ENCODE peak calls at places on chromosomes 6 and 20, in ten cellular contexts. R is GM20000; V is CD8-positive, alpha-beta T cell; T is GM10248; J is kidney tubule cell; B is natural killer cell; W is CD8-positive, alpha-beta memory T cell; Q is activated naive CD8-positive, alpha-beta T cell treated with anti-CD3 and anti-CD28 coated beads, Interleukin-2, amount 50 U/mL, for 24 hours; O is stimulated activated CD4-positive, alpha-beta T cell treated with anti-CD3 and anti-CD28 coated beads, Interleukin-2, amount 100 ng/mL, for 48 hours; Y is neuronal stem cell. M is an unnamed sample.

GRCh38 chr20:58306421-58307261 is 2.9 kb upstream of the RAB22A start:
- DNase-seq in O (peak; percentile 59), W (peak; percentile 57), J (peak; percentile 99), T (peak; percentile 46), Y (no peak), R (peak; percentile 36), Q (peak; percentile 67), B (peak; percentile 57), V (peak; percentile 73), M (peak; percentile 72)

GRCh38 chr20:20276806-20277530 is 90.9 kb upstream of the INSM1 start:
- DNase-seq in O (no peak), T (no peak), J (no peak), Q (no peak), V (no peak), R (no peak), B (no peak), Y (no peak), W (no peak), M (no peak)

GRCh38 chr20:50286174-50286511 is 95.5 kb downstream of the CEBPB start:
- DNase-seq in T (peak; percentile 42), J (no peak), V (no peak), W (no peak), O (no peak), Q (no peak), Y (no peak), R (no peak), B (no peak), M (no peak)

GRCh38 chr6:151370509-151371078 is 20.8 kb downstream of the ZBTB2 start:
- DNase-seq in R (no peak), W (no peak), J (no peak), Q (no peak), T (no peak), B (no peak), O (no peak), V (no peak), Y (no peak), M (no peak)

GRCh38 chr6:31300797-31301196 is 28.9 kb upstream of the HLA-C start:
- DNase-seq in Q (no peak), Y (no peak), B (no peak), T (no peak), V (no peak), R (no peak), J (peak; percentile 7), W (no peak), O (no peak), M (no peak)

GRCh38 chr20:61580958-61581824 is 329.1 kb downstream of the CDH4 start:
- DNase-seq in R (no peak), B (no peak), W (no peak), J (no peak), Y (no peak), T (no peak), V (no peak), O (no peak), Q (no peak), M (no peak)

GRCh38 chr6:48151142-48151541 is 40.1 kb upstream of the PTCHD4 start:
- DNase-seq in Q (no peak), J (peak; percentile 82), B (no peak), V (no peak), Y (no peak), O (no peak), W (no peak), T (no peak), R (no peak), M (peak; percentile 40)

GRCh38 chr6:26387565-26387964 is 4.7 kb downstream of the BTN2A2 start:
- DNase-seq in B (no peak), Q (no peak), J (no peak), W (no peak), V (no peak), O (no peak), R (no peak), T (no peak), Y (no peak), M (no peak)

GRCh38 chr6:11606287-11606686 is 68.7 kb downstream of the TMEM170B start:
- DNase-seq in V (no peak), R (no peak), O (no peak), J (peak; percentile 73), Y (no peak), Q (no peak), B (no peak), W (no peak), T (no peak), M (no peak)

GRCh38 chr20:57351042-57351783 is at the start of gene RAE1:
- DNase-seq in B (peak; percentile 87), J (peak; percentile 91), V (peak; percentile 89), W (peak; percentile 91), Q (peak; percentile 93), R (peak; percentile 93), O (peak; percentile 85), Y (peak; percentile 83), T (peak; percentile 90), M (peak; percentile 87)

GRCh38 chr20:52047811-52048302 is 143.7 kb downstream of the ZFP64 start:
- DNase-seq in B (peak; percentile 47), J (no peak), W (no peak), O (peak; percentile 35), V (peak; percentile 4), T (no peak), Q (peak; percentile 59), R (peak; percentile 26), Y (no peak), M (no peak)

GRCh38 chr20:59082077-59082740 is 39.6 kb upstream of the PRELID3B start:
- DNase-seq in O (no peak), B (no peak), J (peak; percentile 35), W (no peak), Y (no peak), R (no peak), V (no peak), Q (no peak), T (no peak), M (peak; percentile 88)

GRCh38 chr6:111985202-111985731 is 68.6 kb upstream of the CCN6 start:
- DNase-seq in O (no peak), T (no peak), V (peak; percentile 27), Y (no peak), Q (no peak), R (no peak), J (peak; percentile 98), B (no peak), W (no peak), M (peak; percentile 98)

GRCh38 chr6:48611332-48611731 is 500.3 kb upstream of the PTCHD4 start:
- DNase-seq in Y (no peak), Q (no peak), B (no peak), R (no peak), W (no peak), V (no peak), J (no peak), T (no peak), O (no peak), M (no peak)

GRCh38 chr6:134642217-134642616 is 307.7 kb downstream of the ALDH8A1 start:
- DNase-seq in W (no peak), T (no peak), V (no peak), B (no peak), O (no peak), R (no peak), Q (no peak), Y (no peak), J (peak; percentile 79), M (no peak)

GRCh38 chr6:151014404-151015150 is 149.1 kb downstream of the MTHFD1L start:
- DNase-seq in R (peak; percentile 52), V (peak; percentile 57), O (peak; percentile 45), Y (peak; percentile 60), W (peak; percentile 36), B (peak; percentile 39), J (peak; percentile 82), T (peak; percentile 62), Q (peak; percentile 58), M (peak; percentile 47)

GRCh38 chr6:144219056-144219685 is 66.0 kb upstream of the UTRN start:
- DNase-seq in R (peak; percentile 59), J (peak; percentile 59), Y (no peak), W (no peak), B (no peak), O (no peak), V (no peak), T (peak; percentile 58), Q (no peak), M (no peak)

GRCh38 chr20:5674176-5674660 is 76.0 kb upstream of the SHLD1 start:
- DNase-seq in Y (no peak), V (peak; percentile 14), B (no peak), Q (peak; percentile 19), T (peak; percentile 48), W (no peak), R (peak; percentile 49), O (peak; percentile 10), J (peak; percentile 63), M (peak; percentile 89)

GRCh38 chr6:11634110-11634509 is 96.6 kb downstream of the TMEM170B start:
- DNase-seq in Q (no peak), Y (no peak), T (no peak), B (no peak), O (no peak), W (no peak), R (no peak), J (no peak), V (no peak), M (peak; percentile 73)

M was measured in foreskin keratinocyte.